ENCODE peak calls at places on chromosomes 13 and 19, in seven cellular contexts. A is upper lobe of left lung, S is IMR-90, G is transverse colon, D is thyroid gland, O is ovary, U is HCT116. F is an unnamed sample.

GRCh38 chr19:18495204-18495911 is 26.5 kb downstream of the ELL start:
- DNase-seq in A (no peak), S (no peak), O (no peak), G (no peak), U (no peak), D (no peak), F (no peak)

GRCh38 chr13:52787212-52787611 is 47.6 kb upstream of the CNMD start:
- DNase-seq in A (no peak), D (no peak), G (no peak), U (no peak), O (no peak), S (no peak), F (no peak)

GRCh38 chr13:102310691-102311432 is 91.0 kb downstream of the FGF14 start:
- DNase-seq in A (no peak), O (no peak), D (no peak), S (no peak), G (no peak), U (no peak), F (no peak)

GRCh38 chr19:10533656-10534386 is 9.9 kb upstream of the ATG4D start:
- DNase-seq in G (no peak), D (no peak), S (peak), O (no peak), U (no peak), A (no peak), F (no peak)

GRCh38 chr13:19685034-19685433 is 51.6 kb downstream of the MPHOSPH8 start:
- DNase-seq in S (no peak), D (no peak), A (no peak), O (no peak), U (no peak), G (peak), F (no peak)

GRCh38 chr13:61414686-61415664 is 674 bp downstream of the PCDH20 start:
- DNase-seq in S (no peak), G (peak), U (no peak), A (peak), D (peak), O (no peak), F (no peak)

GRCh38 chr19:2551172-2551863 is 75.4 kb downstream of the GADD45B start:
- DNase-seq in D (no peak), S (no peak), A (no peak), G (no peak), O (no peak), U (no peak), F (no peak)

GRCh38 chr13:97111705-97112104 is 110.4 kb upstream of the MBNL2 start:
- DNase-seq in O (no peak), S (no peak), D (no peak), G (no peak), A (no peak), U (no peak), F (no peak)

GRCh38 chr13:34506796-34507195 is 435.3 kb upstream of the NBEA start:
- DNase-seq in U (no peak), A (no peak), O (no peak), S (no peak), D (no peak), G (no peak), F (no peak)

GRCh38 chr13:98918771-98919170 is 59.1 kb downstream of the DOCK9 start:
- DNase-seq in D (no peak), S (no peak), G (no peak), O (no peak), U (no peak), A (no peak), F (no peak)

GRCh38 chr19:11382898-11383705 is 1.0 kb downstream of the EPOR start:
- DNase-seq in S (no peak), D (peak), O (peak), A (peak), U (peak), G (peak), F (peak)

GRCh38 chr19:4694211-4694987 is 24.3 kb upstream of the MYDGF start:
- DNase-seq in U (peak), A (no peak), O (no peak), D (peak), G (peak), S (peak), F (peak)

GRCh38 chr13:76991432-76991795 is 467 bp upstream of the CLN5 start:
- DNase-seq in U (no peak), A (peak), G (peak), D (peak), O (no peak), S (no peak), F (peak)

GRCh38 chr13:98746968-98747367 is 5.5 kb downstream of the SLC15A1 start:
- DNase-seq in D (no peak), O (no peak), A (no peak), G (peak), U (no peak), S (no peak), F (no peak)

DNA sequence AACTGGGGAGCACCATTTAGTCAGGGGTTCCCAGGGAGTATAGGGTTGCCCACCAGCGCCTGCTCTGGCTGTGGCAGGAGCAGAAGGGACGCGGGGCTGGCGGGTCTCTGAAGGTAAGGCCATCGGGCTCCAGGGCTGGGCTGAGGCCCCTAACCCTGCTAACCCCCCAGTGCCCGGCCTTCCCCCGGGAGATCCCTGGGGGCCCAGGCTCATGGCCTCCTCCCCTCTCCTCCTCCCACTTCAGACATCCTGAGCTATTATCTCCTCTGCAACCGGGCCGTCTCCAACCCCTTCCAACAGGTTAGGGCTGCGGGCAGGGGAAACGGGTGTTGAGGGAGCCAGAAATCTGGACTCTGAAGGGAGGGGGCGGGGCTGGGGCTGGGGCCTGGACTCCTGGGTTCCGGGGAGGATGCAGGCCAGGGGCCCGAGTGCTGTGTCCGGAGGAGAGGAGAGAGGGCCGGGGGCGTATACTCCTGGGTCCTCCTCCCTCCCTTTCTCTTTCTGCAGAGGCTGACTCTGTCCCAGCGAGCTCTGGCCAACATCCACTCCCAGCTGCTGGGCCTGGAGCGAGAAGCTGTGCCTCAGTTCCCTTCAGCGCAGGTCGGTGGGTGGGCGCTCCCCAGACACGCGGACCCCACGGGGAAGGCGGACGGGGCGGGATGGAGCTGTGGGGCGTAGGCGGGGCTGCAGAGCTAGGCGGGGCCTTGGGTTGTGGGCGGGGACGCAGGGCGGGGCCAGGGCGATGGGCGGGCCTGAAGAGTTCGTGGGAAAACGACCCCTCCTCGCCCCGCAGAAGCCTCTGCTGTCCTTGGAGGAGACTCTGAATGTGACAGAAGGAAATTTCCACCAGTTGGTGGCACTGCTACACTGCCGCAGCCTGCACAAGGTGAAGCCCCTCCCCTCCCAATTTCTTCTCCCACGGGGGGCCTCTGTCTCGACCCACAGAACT is 15.3 kb downstream of the TTYH1 start:
- DNase-seq in G (peak), D (peak), U (peak), A (no peak), O (peak), S (no peak), F (peak)
- TF ChIP-seq POLR2A in G (no peak), D (no peak), U (no peak), A (no peak), O (no peak), S (no peak), F (no peak)

DNA sequence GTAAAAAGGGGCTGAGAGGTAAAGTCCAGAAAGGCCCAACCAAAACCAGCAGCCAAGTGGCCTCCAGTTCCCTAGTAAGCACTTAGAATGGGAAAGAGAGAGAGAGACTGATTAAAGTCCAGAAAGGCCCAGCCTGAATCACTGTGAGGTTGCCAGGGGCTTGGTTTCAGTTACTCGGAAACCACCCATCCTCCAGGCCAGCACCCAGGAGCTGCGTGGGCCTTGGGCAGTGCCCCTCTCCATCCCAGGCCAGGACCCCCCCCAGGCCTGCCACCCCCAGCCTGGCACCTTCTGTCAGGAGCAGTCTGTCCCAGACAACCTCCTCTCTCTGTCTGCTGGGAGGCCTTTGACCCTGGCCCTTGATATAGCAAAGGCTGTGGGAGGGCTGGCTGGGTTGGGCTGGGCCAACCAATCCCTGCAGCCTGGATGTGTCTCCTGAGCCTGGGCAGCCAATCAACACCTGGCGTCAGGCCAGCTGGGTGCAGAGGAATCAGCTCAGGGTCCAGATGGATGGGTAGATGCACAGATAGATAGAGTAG is at the start of gene CYP4F2:
- DNase-seq in S (no peak), G (peak), O (no peak), U (no peak), A (no peak), D (no peak), F (no peak)
- TF ChIP-seq POLR2A in S (no peak), G (no peak), O (no peak), U (no peak), A (no peak), D (no peak), F (no peak)

GRCh38 chr19:42233106-42233505 is 9.3 kb downstream of the GSK3A start:
- DNase-seq in A (no peak), G (no peak), S (no peak), D (no peak), U (no peak), O (no peak), F (no peak)

GRCh38 chr19:42234364-42234763 is 8.0 kb downstream of the GSK3A start:
- DNase-seq in S (no peak), G (no peak), U (no peak), O (no peak), D (no peak), A (no peak), F (no peak)

GRCh38 chr19:42233638-42234292 is 8.6 kb downstream of the GSK3A start:
- DNase-seq in D (no peak), A (no peak), G (no peak), S (no peak), O (no peak), U (no peak), F (no peak)

GRCh38 chr19:42229855-42230331 is 9.8 kb downstream of the ZNF526 start:
- DNase-seq in G (no peak), D (no peak), A (no peak), U (no peak), O (no peak), S (peak), F (no peak)

GRCh38 chr19:42232435-42232834 is 10.0 kb downstream of the GSK3A start:
- DNase-seq in O (no peak), S (no peak), U (no peak), A (no peak), G (no peak), D (no peak), F (no peak)
- TF ChIP-seq POLR2A in O (no peak), S (no peak), U (no peak), A (no peak), G (no peak), D (no peak), F (no peak)

DNA sequence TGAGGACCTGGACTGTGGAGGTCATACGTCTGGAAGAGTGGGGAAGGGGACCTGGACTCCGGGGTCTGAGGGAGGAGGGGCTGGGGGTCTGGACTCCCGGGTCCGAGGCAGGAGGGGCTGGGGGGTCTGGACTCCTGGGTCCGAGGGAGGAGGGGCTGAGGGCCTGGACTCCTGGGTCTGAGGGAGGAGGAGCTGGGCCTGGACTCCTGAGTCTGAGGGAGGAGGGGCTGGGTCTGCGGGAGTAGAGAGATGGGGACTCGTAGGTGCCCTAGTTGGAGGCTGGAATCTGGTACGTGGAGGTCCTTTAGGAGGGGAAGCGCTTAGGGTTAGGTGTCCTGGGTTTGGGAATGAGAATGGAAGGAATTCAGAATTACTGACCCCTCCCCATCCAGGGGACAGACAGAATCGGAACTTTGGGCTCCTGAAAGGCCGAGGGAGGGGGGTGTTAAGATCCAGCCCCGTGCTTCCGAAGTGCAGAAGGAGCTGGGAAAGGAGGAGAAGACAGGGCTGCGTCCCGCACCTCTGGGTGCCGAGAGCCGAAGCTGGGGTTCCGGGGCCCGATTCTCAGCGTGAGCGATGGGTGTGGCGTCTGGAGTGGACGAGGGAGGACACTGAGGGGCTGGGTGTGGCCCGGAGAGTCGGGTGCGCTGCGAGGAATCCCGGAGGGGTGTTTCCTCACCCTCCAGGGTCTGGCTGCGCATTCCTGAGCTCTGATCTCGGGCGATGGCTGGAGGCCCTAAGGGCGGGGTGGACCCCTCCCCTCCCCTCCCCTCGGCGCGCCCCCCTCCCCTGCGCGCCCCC is 608 bp downstream of the MYADM start:
- DNase-seq in U (no peak), S (peak), O (peak), G (peak), A (peak), D (peak), F (peak)
- TF ChIP-seq POLR2A in U (no peak), S (peak), O (peak), G (no peak), A (no peak), D (peak), F (no peak)